ENCODE peak calls at places on chromosomes 3 and 15, in eight cellular contexts. One of them, this sample, is unnamed.

GRCh38 chr3:71281173-71281738 is 302.3 kb downstream of the FOXP1 start:
- DNase-seq in nephron progenitor cell: no peak
- DNase-seq in retinal pigment epithelial cell: no peak
- DNase-seq in tibial artery: no peak
- DNase-seq in heart left ventricle: no peak
- DNase-seq in kidney epithelial cell: no peak
- DNase-seq in PC-9: no peak
- DNase-seq in Calu3: no peak
- DNase-seq in this sample: no peak

GRCh38 chr3:29850641-29851040 is 569.8 kb downstream of the RBMS3 start:
- DNase-seq in retinal pigment epithelial cell: no peak
- DNase-seq in tibial artery: no peak
- DNase-seq in PC-9: no peak
- DNase-seq in heart left ventricle: no peak
- DNase-seq in kidney epithelial cell: no peak
- DNase-seq in Calu3: no peak
- DNase-seq in nephron progenitor cell: no peak
- DNase-seq in this sample: no peak

GRCh38 chr3:8990266-8991215 is 27.3 kb upstream of the RAD18 start:
- DNase-seq in Calu3: no peak
- DNase-seq in nephron progenitor cell: no peak
- DNase-seq in heart left ventricle: no peak
- DNase-seq in retinal pigment epithelial cell: no peak
- DNase-seq in PC-9: no peak
- DNase-seq in kidney epithelial cell: no peak
- DNase-seq in tibial artery: no peak
- DNase-seq in this sample: no peak

GRCh38 chr3:139455855-139456254 is 20.5 kb downstream of the RBP2 start:
- DNase-seq in retinal pigment epithelial cell: no peak
- DNase-seq in nephron progenitor cell: no peak
- DNase-seq in Calu3: peak; percentile 33
- DNase-seq in PC-9: no peak
- DNase-seq in tibial artery: no peak
- DNase-seq in kidney epithelial cell: no peak
- DNase-seq in heart left ventricle: no peak
- DNase-seq in this sample: no peak

GRCh38 chr3:36707623-36708409 is 56.5 kb downstream of the DCLK3 start:
- DNase-seq in retinal pigment epithelial cell: no peak
- DNase-seq in kidney epithelial cell: no peak
- DNase-seq in Calu3: peak; percentile 28
- DNase-seq in nephron progenitor cell: no peak
- DNase-seq in heart left ventricle: no peak
- DNase-seq in PC-9: peak; percentile 65
- DNase-seq in tibial artery: no peak
- DNase-seq in this sample: no peak

GRCh38 chr15:69524850-69525249 is 72.2 kb downstream of the RPLP1 start:
- DNase-seq in retinal pigment epithelial cell: no peak
- DNase-seq in heart left ventricle: no peak
- DNase-seq in Calu3: no peak
- DNase-seq in nephron progenitor cell: no peak
- DNase-seq in PC-9: no peak
- DNase-seq in tibial artery: no peak
- DNase-seq in kidney epithelial cell: no peak
- DNase-seq in this sample: no peak

GRCh38 chr15:26095710-26096330 is 232.7 kb upstream of the ATP10A start:
- DNase-seq in PC-9: no peak
- DNase-seq in tibial artery: no peak
- DNase-seq in retinal pigment epithelial cell: no peak
- DNase-seq in Calu3: no peak
- DNase-seq in nephron progenitor cell: peak; percentile 29
- DNase-seq in kidney epithelial cell: no peak
- DNase-seq in heart left ventricle: no peak
- DNase-seq in this sample: no peak

GRCh38 chr15:63420333-63420741 is 38.7 kb upstream of the CA12 start:
- DNase-seq in retinal pigment epithelial cell: no peak
- DNase-seq in Calu3: no peak
- DNase-seq in tibial artery: no peak
- DNase-seq in nephron progenitor cell: no peak
- DNase-seq in kidney epithelial cell: no peak
- DNase-seq in heart left ventricle: no peak
- DNase-seq in PC-9: no peak
- DNase-seq in this sample: no peak

GRCh38 chr3:136819784-136820640 is 1.1 kb downstream of the SLC35G2 start:
- DNase-seq in PC-9: peak; percentile 46
- DNase-seq in nephron progenitor cell: peak; percentile 65
- DNase-seq in tibial artery: peak; percentile 42
- DNase-seq in kidney epithelial cell: no peak
- DNase-seq in Calu3: peak; percentile 82
- DNase-seq in retinal pigment epithelial cell: no peak
- DNase-seq in heart left ventricle: peak; percentile 50
- DNase-seq in this sample: no peak

GRCh38 chr3:136818191-136818850 is 605 bp upstream of the SLC35G2 start:
- DNase-seq in PC-9: peak; percentile 39
- DNase-seq in tibial artery: peak; percentile 60
- DNase-seq in heart left ventricle: peak; percentile 76
- DNase-seq in Calu3: peak; percentile 84
- DNase-seq in retinal pigment epithelial cell: peak; percentile 62
- DNase-seq in nephron progenitor cell: peak; percentile 21
- DNase-seq in kidney epithelial cell: peak; percentile 75
- DNase-seq in this sample: peak; percentile 65

GRCh38 chr3:136817448-136817847 is 1.5 kb upstream of the SLC35G2 start:
- DNase-seq in retinal pigment epithelial cell: no peak
- DNase-seq in nephron progenitor cell: no peak
- DNase-seq in kidney epithelial cell: no peak
- DNase-seq in Calu3: no peak
- DNase-seq in tibial artery: no peak
- DNase-seq in PC-9: no peak
- DNase-seq in heart left ventricle: no peak
- DNase-seq in this sample: no peak

DNA sequence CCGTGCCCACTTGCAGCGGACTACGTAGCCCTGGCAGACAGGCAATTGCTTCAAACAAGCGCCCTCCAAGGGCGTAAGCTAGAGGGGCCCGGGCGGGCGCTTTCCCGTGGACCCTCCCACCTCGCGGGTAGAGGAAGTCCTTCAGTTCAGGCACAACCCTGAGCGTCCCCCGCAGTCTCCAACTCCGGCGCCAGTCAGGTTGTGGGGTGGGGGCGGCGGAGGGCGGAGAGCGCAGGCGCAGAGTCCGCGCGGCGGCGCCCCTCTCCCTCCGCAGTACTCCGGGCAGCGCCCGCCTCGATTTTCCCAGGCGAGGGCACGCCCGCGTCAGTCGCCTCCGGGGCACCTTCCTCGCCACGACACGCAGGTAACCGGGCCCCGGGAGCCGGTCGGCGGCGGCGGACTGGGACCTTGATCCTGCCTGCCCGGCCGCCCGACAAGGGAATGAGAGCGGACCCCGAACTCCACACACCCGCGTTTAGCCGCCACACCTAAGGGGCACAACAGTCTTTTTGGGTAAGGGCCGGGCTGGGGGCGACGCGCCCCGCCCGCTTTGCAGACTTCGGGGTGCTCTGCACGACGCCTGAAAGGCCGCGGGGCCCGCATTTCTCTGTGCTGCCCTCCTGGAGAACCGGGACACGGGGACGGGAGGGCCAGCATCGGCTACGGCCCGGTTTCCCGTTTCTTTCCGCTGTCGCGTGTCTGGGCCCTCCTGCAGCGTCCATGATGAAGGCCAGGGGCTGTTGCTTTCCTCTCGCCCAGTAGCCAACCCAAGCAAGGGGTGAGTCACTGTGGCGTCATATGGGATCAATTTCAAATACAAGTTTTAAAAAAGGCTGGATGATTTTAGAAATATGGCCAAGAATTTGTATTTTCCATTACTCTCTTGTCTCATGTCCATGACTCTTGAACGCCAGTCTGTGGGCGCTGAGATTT is at the start of gene SLC35G2:
- DNase-seq in retinal pigment epithelial cell: no peak
- DNase-seq in kidney epithelial cell: no peak
- DNase-seq in Calu3: peak; percentile 84
- DNase-seq in PC-9: peak; percentile 40
- DNase-seq in tibial artery: peak; percentile 39
- DNase-seq in nephron progenitor cell: peak; percentile 80
- DNase-seq in heart left ventricle: peak; percentile 57
- DNase-seq in this sample: no peak
- TF ChIP-seq CTCF in retinal pigment epithelial cell: peak; percentile 7
- TF ChIP-seq CTCF in kidney epithelial cell: peak; percentile 20
- TF ChIP-seq CTCF in Calu3: no peak
- TF ChIP-seq CTCF in PC-9: peak; percentile 17
- TF ChIP-seq CTCF in tibial artery: no peak
- TF ChIP-seq CTCF in nephron progenitor cell: no peak
- TF ChIP-seq CTCF in heart left ventricle: no peak
- TF ChIP-seq CTCF in this sample: no peak

DNA sequence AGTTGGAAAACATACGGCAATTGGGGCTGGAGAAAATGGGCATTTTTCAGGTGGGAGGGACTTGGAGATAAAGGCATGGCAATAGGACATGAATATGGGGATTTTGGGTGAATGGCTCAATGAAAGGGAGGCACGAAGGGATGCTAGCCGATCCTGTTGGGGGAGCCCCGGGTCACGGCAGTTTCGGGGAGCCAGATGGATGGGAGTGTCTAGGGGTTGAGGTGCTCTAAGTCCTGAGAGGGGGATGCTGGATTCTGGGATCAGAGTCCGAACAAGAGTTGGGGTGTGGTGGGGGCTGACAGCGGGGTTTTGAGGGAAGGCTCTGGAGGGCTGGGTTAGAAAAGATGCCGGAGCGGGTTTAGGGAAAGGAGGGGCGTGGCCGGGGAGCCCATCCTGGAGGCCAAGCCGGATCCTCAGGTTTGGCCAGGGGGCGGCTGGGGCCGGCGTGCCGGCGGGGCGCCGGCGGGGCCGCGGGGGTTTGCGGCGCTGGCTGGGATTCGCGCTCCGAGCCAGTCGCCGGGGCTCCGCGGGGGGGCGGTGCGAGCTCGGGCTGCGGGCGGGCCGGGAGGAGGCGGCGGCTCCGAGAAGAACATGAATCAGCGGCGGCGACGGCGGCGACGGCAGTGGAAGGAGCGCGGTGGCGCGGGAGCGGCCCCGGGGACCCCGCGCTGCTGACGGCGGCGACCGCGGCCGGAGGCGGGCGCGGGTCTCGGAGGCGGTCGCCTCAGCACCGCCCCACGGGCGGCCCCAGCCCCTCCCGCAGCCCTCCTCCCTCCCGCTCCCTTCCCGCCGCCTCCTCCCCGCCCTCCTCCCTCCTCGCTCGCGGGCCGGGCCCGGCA is at the start of gene TYRO3:
- DNase-seq in Calu3: peak; percentile 60
- DNase-seq in nephron progenitor cell: peak; percentile 81
- DNase-seq in heart left ventricle: peak; percentile 66
- DNase-seq in retinal pigment epithelial cell: no peak
- DNase-seq in kidney epithelial cell: no peak
- DNase-seq in PC-9: peak; percentile 62
- DNase-seq in tibial artery: peak; percentile 56
- DNase-seq in this sample: no peak
- TF ChIP-seq CTCF in Calu3: no peak
- TF ChIP-seq CTCF in nephron progenitor cell: no peak
- TF ChIP-seq CTCF in heart left ventricle: no peak
- TF ChIP-seq CTCF in retinal pigment epithelial cell: no peak
- TF ChIP-seq CTCF in kidney epithelial cell: no peak
- TF ChIP-seq CTCF in PC-9: no peak
- TF ChIP-seq CTCF in tibial artery: no peak
- TF ChIP-seq CTCF in this sample: no peak

DNA sequence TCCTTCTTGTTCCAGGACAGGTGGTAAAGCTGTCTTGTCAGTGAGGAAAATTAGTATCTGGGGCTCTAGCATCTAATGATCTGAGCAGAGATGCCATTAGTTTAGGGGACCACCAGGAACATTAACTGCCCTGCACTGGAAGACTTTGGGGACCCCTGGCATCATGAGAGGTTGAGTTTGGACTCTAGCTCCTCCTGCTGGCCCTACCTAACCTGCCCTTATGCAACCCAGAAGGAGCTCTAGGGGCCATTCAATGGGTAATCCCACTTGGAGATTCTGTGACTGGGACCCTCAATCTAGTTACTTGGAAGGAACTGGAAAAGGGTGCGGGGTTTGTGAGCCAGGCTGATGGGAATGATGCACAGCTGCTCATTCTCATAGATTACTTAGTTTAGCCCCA is 451.0 kb downstream of the EPHB1 start:
- DNase-seq in retinal pigment epithelial cell: no peak
- DNase-seq in PC-9: no peak
- DNase-seq in tibial artery: no peak
- DNase-seq in heart left ventricle: no peak
- DNase-seq in kidney epithelial cell: no peak
- DNase-seq in nephron progenitor cell: no peak
- DNase-seq in Calu3: no peak
- DNase-seq in this sample: no peak
- TF ChIP-seq CTCF in retinal pigment epithelial cell: peak; percentile 28
- TF ChIP-seq CTCF in PC-9: no peak
- TF ChIP-seq CTCF in tibial artery: no peak
- TF ChIP-seq CTCF in heart left ventricle: no peak
- TF ChIP-seq CTCF in kidney epithelial cell: no peak
- TF ChIP-seq CTCF in nephron progenitor cell: no peak
- TF ChIP-seq CTCF in Calu3: no peak
- TF ChIP-seq CTCF in this sample: peak; percentile 38

GRCh38 chr3:194928831-194929594 is 243.3 kb downstream of the FAM43A start:
- DNase-seq in PC-9: no peak
- DNase-seq in kidney epithelial cell: no peak
- DNase-seq in nephron progenitor cell: peak; percentile 34
- DNase-seq in Calu3: no peak
- DNase-seq in heart left ventricle: no peak
- DNase-seq in retinal pigment epithelial cell: no peak
- DNase-seq in tibial artery: peak; percentile 28
- DNase-seq in this sample: no peak
- TF ChIP-seq CTCF in PC-9: no peak
- TF ChIP-seq CTCF in kidney epithelial cell: peak; percentile 61
- TF ChIP-seq CTCF in nephron progenitor cell: peak; percentile 67
- TF ChIP-seq CTCF in Calu3: no peak
- TF ChIP-seq CTCF in heart left ventricle: peak; percentile 33
- TF ChIP-seq CTCF in retinal pigment epithelial cell: peak; percentile 48
- TF ChIP-seq CTCF in tibial artery: peak; percentile 72
- TF ChIP-seq CTCF in this sample: peak; percentile 59

GRCh38 chr15:67383903-67384302 is 129.3 kb downstream of the IQCH start:
- DNase-seq in tibial artery: no peak
- DNase-seq in nephron progenitor cell: no peak
- DNase-seq in heart left ventricle: no peak
- DNase-seq in PC-9: no peak
- DNase-seq in kidney epithelial cell: no peak
- DNase-seq in retinal pigment epithelial cell: no peak
- DNase-seq in Calu3: no peak
- DNase-seq in this sample: no peak
- TF ChIP-seq CTCF in tibial artery: no peak
- TF ChIP-seq CTCF in nephron progenitor cell: no peak
- TF ChIP-seq CTCF in heart left ventricle: no peak
- TF ChIP-seq CTCF in PC-9: peak; percentile 39
- TF ChIP-seq CTCF in kidney epithelial cell: no peak
- TF ChIP-seq CTCF in retinal pigment epithelial cell: peak; percentile 35
- TF ChIP-seq CTCF in Calu3: no peak
- TF ChIP-seq CTCF in this sample: peak; percentile 31